ENCODE peak calls at places on chromosomes 16 and 17, in nine cellular contexts. C, Y, G, I, V, U, D, B and F are unnamed samples.
A peak's percentile ranks its signal among the peaks of the same experiment; 100 is the strongest.

GRCh38 chr16:22313876-22314470 is 16.8 kb downstream of the POLR3E start:
- DNase-seq in C (no peak), Y (no peak), G (no peak), I (no peak), V (no peak), U (no peak), D (no peak), B (no peak), F (no peak)

GRCh38 chr17:69485126-69485724 is 70.7 kb downstream of the MAP2K6 start:
- DNase-seq in C (no peak), Y (no peak), G (no peak), I (no peak), V (no peak), U (no peak), D (peak; percentile 24), B (no peak), F (no peak)

GRCh38 chr17:28391401-28391800 is 14.6 kb downstream of the SLC46A1 start:
- DNase-seq in C (no peak), Y (no peak), G (no peak), I (no peak), V (no peak), U (no peak), D (no peak), B (no peak), F (no peak)

GRCh38 chr17:73223626-73224616 is 31.1 kb downstream of the COG1 start:
- DNase-seq in C (no peak), Y (no peak), G (peak; percentile 11), I (no peak), V (no peak), U (no peak), D (peak; percentile 54), B (no peak), F (no peak)

GRCh38 chr16:55464375-55464774 is 14.6 kb upstream of the MMP2 start:
- DNase-seq in C (no peak), Y (no peak), G (no peak), I (no peak), V (no peak), U (no peak), D (no peak), B (no peak), F (no peak)

GRCh38 chr16:81319221-81319912 is 4.6 kb downstream of the GAN start:
- DNase-seq in C (no peak), Y (no peak), G (no peak), I (no peak), V (no peak), U (peak; percentile 87), D (peak; percentile 74), B (no peak), F (peak; percentile 67)

GRCh38 chr16:57818377-57819055 is 16.2 kb upstream of the KIFC3 start:
- DNase-seq in C (no peak), Y (no peak), G (no peak), I (no peak), V (no peak), U (no peak), D (no peak), B (no peak), F (no peak)

GRCh38 chr16:89716493-89716892 is 4.2 kb downstream of the VPS9D1 start:
- DNase-seq in C (no peak), Y (no peak), G (no peak), I (no peak), V (no peak), U (no peak), D (no peak), B (no peak), F (no peak)

GRCh38 chr17:1179112-1179634 is 608 bp downstream of the ABR start:
- DNase-seq in C (no peak), Y (no peak), G (no peak), I (no peak), V (no peak), U (no peak), D (no peak), B (no peak), F (peak; percentile 47)

GRCh38 chr16:72740346-72740745 is 307.6 kb downstream of the ZFHX3 start:
- DNase-seq in C (no peak), Y (no peak), G (no peak), I (no peak), V (no peak), U (peak; percentile 69), D (peak; percentile 31), B (no peak), F (peak; percentile 16)

GRCh38 chr17:58083491-58084316 is 485 bp downstream of the DYNLL2 start:
- DNase-seq in C (no peak), Y (peak; percentile 64), G (no peak), I (peak; percentile 58), V (peak; percentile 48), U (peak; percentile 63), D (peak; percentile 46), B (no peak), F (peak; percentile 12)

GRCh38 chr17:2435181-2435741 is 34.4 kb upstream of the MNT start:
- DNase-seq in C (no peak), Y (no peak), G (no peak), I (no peak), V (no peak), U (no peak), D (no peak), B (no peak), F (no peak)

GRCh38 chr17:73705594-73705993 is 61.3 kb upstream of the SDK2 start:
- DNase-seq in C (no peak), Y (no peak), G (no peak), I (no peak), V (no peak), U (no peak), D (peak; percentile 18), B (no peak), F (no peak)

GRCh38 chr17:71436479-71436878 is 684.3 kb upstream of the SOX9 start:
- DNase-seq in C (no peak), Y (no peak), G (no peak), I (no peak), V (no peak), U (no peak), D (no peak), B (no peak), F (no peak)

GRCh38 chr16:64910351-64910750 is 211.5 kb downstream of the CDH11 start:
- DNase-seq in C (no peak), Y (no peak), G (no peak), I (no peak), V (no peak), U (peak; percentile 72), D (peak; percentile 98), B (no peak), F (peak; percentile 31)

GRCh38 chr16:29986231-29986630 is 9.2 kb downstream of the HIRIP3 start:
- DNase-seq in C (no peak), Y (no peak), G (no peak), I (no peak), V (no peak), U (no peak), D (no peak), B (no peak), F (no peak)

GRCh38 chr16:27449434-27450188 is 47.6 kb downstream of the IL21R start:
- DNase-seq in C (no peak), Y (peak; percentile 85), G (no peak), I (peak; percentile 88), V (peak; percentile 53), U (no peak), D (no peak), B (no peak), F (no peak)

GRCh38 chr16:55759983-55760664 is 72.8 kb downstream of the CES1 start:
- DNase-seq in C (no peak), Y (no peak), G (no peak), I (no peak), V (no peak), U (peak; percentile 0), D (no peak), B (no peak), F (no peak)

GRCh38 chr17:37737081-37737480 is 7.8 kb downstream of the HNF1B start:
- DNase-seq in C (no peak), Y (no peak), G (no peak), I (no peak), V (no peak), U (no peak), D (peak; percentile 35), B (no peak), F (no peak)

GRCh38 chr16:83835972-83836566 is 28.3 kb downstream of the HSBP1 start:
- DNase-seq in C (no peak), Y (no peak), G (no peak), I (no peak), V (no peak), U (peak; percentile 64), D (peak; percentile 81), B (no peak), F (peak; percentile 68)

GRCh38 chr16:85556456-85557082 is 56.6 kb upstream of the GSE1 start:
- DNase-seq in C (no peak), Y (peak; percentile 44), G (peak; percentile 20), I (no peak), V (no peak), U (peak; percentile 58), D (no peak), B (no peak), F (peak; percentile 22)

GRCh38 chr17:56973520-56973919 is 4.4 kb upstream of the SCPEP1 start:
- DNase-seq in C (no peak), Y (no peak), G (no peak), I (no peak), V (no peak), U (no peak), D (peak; percentile 54), B (no peak), F (no peak)

GRCh38 chr17:42422412-42422957 is 571 bp downstream of the CAVIN1 start:
- DNase-seq in C (no peak), Y (peak; percentile 25), G (no peak), I (no peak), V (peak; percentile 34), U (no peak), D (peak; percentile 48), B (no peak), F (no peak)

GRCh38 chr17:37182786-37183185 is 193.0 kb upstream of the C17orf78 start:
- DNase-seq in C (no peak), Y (no peak), G (no peak), I (no peak), V (no peak), U (peak; percentile 69), D (peak; percentile 11), B (no peak), F (no peak)

GRCh38 chr17:40304464-40304863 is 4.5 kb upstream of the RARA start:
- DNase-seq in C (no peak), Y (no peak), G (no peak), I (no peak), V (no peak), U (peak; percentile 83), D (peak; percentile 74), B (no peak), F (peak; percentile 98)

GRCh38 chr17:35991075-35991474 is 4.5 kb upstream of the CCL14 start:
- DNase-seq in C (no peak), Y (no peak), G (no peak), I (no peak), V (no peak), U (no peak), D (no peak), B (no peak), F (no peak)

GRCh38 chr17:78257810-78258322 is 26.4 kb downstream of the TMEM235 start:
- DNase-seq in C (no peak), Y (peak; percentile 15), G (peak; percentile 83), I (no peak), V (no peak), U (no peak), D (no peak), B (no peak), F (peak; percentile 27)

GRCh38 chr17:2610640-2611175 is 17.3 kb downstream of the PAFAH1B1 start:
- DNase-seq in C (no peak), Y (no peak), G (no peak), I (no peak), V (no peak), U (no peak), D (no peak), B (no peak), F (no peak)

GRCh38 chr17:42541041-42541833 is 5.2 kb downstream of the NAGLU start:
- DNase-seq in C (no peak), Y (no peak), G (no peak), I (no peak), V (no peak), U (no peak), D (no peak), B (no peak), F (no peak)

GRCh38 chr16:12229759-12230594 is 253.4 kb downstream of the SNX29 start:
- DNase-seq in C (no peak), Y (no peak), G (no peak), I (no peak), V (no peak), U (peak; percentile 46), D (peak; percentile 67), B (no peak), F (no peak)

GRCh38 chr17:81509687-81510523 is 2.7 kb downstream of the ACTG1 start:
- DNase-seq in C (no peak), Y (peak; percentile 20), G (no peak), I (no peak), V (no peak), U (peak; percentile 47), D (no peak), B (no peak), F (no peak)